ENCODE peak calls at places on chromosomes 5 and 9, in six cellular contexts. E is aorta, Q is NCI-H69, N is T-helper 17 cell, Z is progenitor cell of endocrine pancreas, U is activated T-cell treated with anti-CD3 and anti-CD28 coated beads for 4 hours. M is an unnamed sample.

GRCh38 chr9:110995511-110996340 is 42.5 kb downstream of the LPAR1 start:
- DNase-seq in N (no peak), Q (no peak), E (no peak), U (no peak), Z (no peak), M (no peak)

GRCh38 chr5:176185133-176185733 is 53.0 kb upstream of the SIMC1 start:
- DNase-seq in E (no peak), Z (no peak), U (no peak), Q (peak), N (no peak), M (no peak)

GRCh38 chr5:165829504-165829903 is 2324.1 kb downstream of the MAT2B start:
- DNase-seq in Z (no peak), U (no peak), Q (no peak), E (no peak), N (no peak), M (no peak)

GRCh38 chr5:177479774-177480173 is 6.3 kb upstream of the DBN1 start:
- DNase-seq in E (peak), N (no peak), Z (no peak), U (no peak), Q (no peak), M (no peak)

GRCh38 chr9:124277420-124277819 is 19.7 kb downstream of the NEK6 start:
- DNase-seq in E (no peak), N (no peak), U (no peak), Q (no peak), Z (no peak), M (no peak)

GRCh38 chr5:149771216-149771973 is 41.3 kb downstream of the PPARGC1B start:
- DNase-seq in Q (peak), N (no peak), Z (no peak), E (peak), U (no peak), M (no peak)

GRCh38 chr5:150506571-150507282 is 1.2 kb upstream of the NDST1 start:
- DNase-seq in U (no peak), E (no peak), N (no peak), Z (no peak), Q (no peak), M (no peak)

GRCh38 chr9:138100711-138101349 is 223.2 kb downstream of the CACNA1B start:
- DNase-seq in E (peak), Z (no peak), N (no peak), U (no peak), Q (peak), M (no peak)

GRCh38 chr5:56310711-56311204 is 77.6 kb upstream of the ANKRD55 start:
- DNase-seq in N (no peak), E (no peak), Z (no peak), Q (no peak), U (no peak), M (no peak)

M was measured in cerebellar nuclear complex.